ENCODE peak calls at places on chromosomes 7 and 10, in seven cellular contexts. Y is non-pigmented ciliary epithelial cell; E is adrenal gland; A is cardiac fibroblast; H is central memory CD4-positive, alpha-beta T cell; S is NCI-H1092 treated with DMSO at 0.1 percent for 48 hours; W is transverse colon. T is an unnamed sample.

GRCh38 chr10:88131561-88132139 is 268.2 kb downstream of the PTEN start:
- DNase-seq in Y (no peak), E (peak; percentile 82), A (no peak), H (no peak), S (no peak), W (no peak), T (peak; percentile 59)

GRCh38 chr7:23020742-23021401 is 6.9 kb upstream of the HYCC1 start:
- DNase-seq in Y (peak; percentile 53), E (no peak), A (peak; percentile 89), H (peak; percentile 38), S (no peak), W (no peak), T (peak; percentile 55)

GRCh38 chr10:35691522-35692236 is 49.6 kb upstream of the FZD8 start:
- DNase-seq in Y (no peak), E (no peak), A (no peak), H (no peak), S (no peak), W (no peak), T (no peak)

GRCh38 chr7:5237286-5237685 is 45.5 kb upstream of the SLC29A4 start:
- DNase-seq in Y (no peak), E (peak; percentile 67), A (peak; percentile 75), H (no peak), S (no peak), W (peak; percentile 49), T (no peak)

GRCh38 chr7:16803881-16804673 is 722 bp downstream of the AGR2 start:
- DNase-seq in Y (no peak), E (no peak), A (no peak), H (no peak), S (no peak), W (peak; percentile 21), T (no peak)

GRCh38 chr10:60863796-60864195 is 80.2 kb downstream of the RHOBTB1 start:
- DNase-seq in Y (no peak), E (no peak), A (no peak), H (no peak), S (no peak), W (no peak), T (no peak)

GRCh38 chr7:130409067-130409721 is 28.9 kb downstream of the CPA1 start:
- DNase-seq in Y (no peak), E (no peak), A (peak; percentile 63), H (no peak), S (peak; percentile 88), W (no peak), T (no peak)

GRCh38 chr7:155231241-155231800 is 66.4 kb upstream of the INSIG1 start:
- DNase-seq in Y (no peak), E (no peak), A (no peak), H (no peak), S (no peak), W (no peak), T (no peak)

GRCh38 chr10:95644935-95645334 is 11.6 kb downstream of the ALDH18A1 start:
- DNase-seq in Y (no peak), E (no peak), A (no peak), H (no peak), S (no peak), W (no peak), T (no peak)

GRCh38 chr7:23226841-23227450 is 19.6 kb upstream of the GPNMB start:
- DNase-seq in Y (no peak), E (no peak), A (no peak), H (no peak), S (no peak), W (no peak), T (no peak)

GRCh38 chr10:104309980-104310978 is 28.0 kb downstream of the ITPRIP start:
- DNase-seq in Y (no peak), E (peak; percentile 89), A (peak; percentile 85), H (no peak), S (no peak), W (no peak), T (no peak)

GRCh38 chr7:158113321-158114025 is 474.1 kb downstream of the PTPRN2 start:
- DNase-seq in Y (no peak), E (no peak), A (no peak), H (no peak), S (no peak), W (no peak), T (no peak)

GRCh38 chr7:105673367-105674188 is 92.3 kb upstream of the EFCAB10 start:
- DNase-seq in Y (no peak), E (peak; percentile 86), A (no peak), H (no peak), S (peak; percentile 97), W (peak; percentile 33), T (no peak)

GRCh38 chr7:114823290-114823689 is 98.6 kb upstream of the MDFIC start:
- DNase-seq in Y (no peak), E (no peak), A (peak; percentile 49), H (no peak), S (no peak), W (no peak), T (no peak)

GRCh38 chr10:78336402-78336791 is 302.7 kb downstream of the RPS24 start:
- DNase-seq in Y (peak; percentile 55), E (no peak), A (peak; percentile 71), H (no peak), S (no peak), W (no peak), T (peak; percentile 68)

GRCh38 chr10:113301342-113301984 is 251.4 kb upstream of the HABP2 start:
- DNase-seq in Y (no peak), E (no peak), A (no peak), H (no peak), S (no peak), W (no peak), T (no peak)

GRCh38 chr10:21926949-21927348 is 76.6 kb downstream of the DNAJC1 start:
- DNase-seq in Y (peak; percentile 96), E (no peak), A (peak; percentile 96), H (no peak), S (no peak), W (no peak), T (peak; percentile 97)

GRCh38 chr7:120979765-120980499 is 8.6 kb upstream of the CPED1 start:
- DNase-seq in Y (no peak), E (no peak), A (no peak), H (no peak), S (no peak), W (no peak), T (no peak)

GRCh38 chr10:21172774-21173432 is 275.8 kb upstream of the NEBL start:
- DNase-seq in Y (no peak), E (no peak), A (peak; percentile 24), H (no peak), S (no peak), W (peak; percentile 17), T (no peak)

GRCh38 chr7:40873248-40873647 is 738.4 kb downstream of the SUGCT start:
- DNase-seq in Y (no peak), E (no peak), A (no peak), H (no peak), S (no peak), W (no peak), T (no peak)

GRCh38 chr7:158959954-158960353 is 103.6 kb downstream of the DYNC2I1 start:
- DNase-seq in Y (no peak), E (no peak), A (no peak), H (no peak), S (no peak), W (no peak), T (no peak)

GRCh38 chr10:109450702-109451101 is 472.6 kb downstream of the XPNPEP1 start:
- DNase-seq in Y (no peak), E (no peak), A (no peak), H (no peak), S (no peak), W (no peak), T (no peak)

GRCh38 chr10:49512121-49512809 is 26.7 kb downstream of the ERCC6 start:
- DNase-seq in Y (no peak), E (no peak), A (peak; percentile 62), H (peak; percentile 34), S (peak; percentile 39), W (no peak), T (no peak)

GRCh38 chr10:22473459-22473858 is 128.2 kb downstream of the SPAG6 start:
- DNase-seq in Y (no peak), E (no peak), A (no peak), H (no peak), S (no peak), W (no peak), T (no peak)

GRCh38 chr7:15015545-15016314 is 113.2 kb upstream of the DGKB start:
- DNase-seq in Y (peak; percentile 15), E (peak; percentile 42), A (peak; percentile 84), H (peak; percentile 10), S (peak; percentile 96), W (no peak), T (peak; percentile 76)

GRCh38 chr7:38561166-38561565 is 70.0 kb downstream of the AMPH start:
- DNase-seq in Y (no peak), E (no peak), A (no peak), H (no peak), S (no peak), W (no peak), T (no peak)

GRCh38 chr10:8830064-8830463 is 775.6 kb downstream of the GATA3 start:
- DNase-seq in Y (no peak), E (no peak), A (no peak), H (no peak), S (no peak), W (no peak), T (no peak)

GRCh38 chr7:83640240-83640639 is 8.7 kb downstream of the SEMA3E start:
- DNase-seq in Y (no peak), E (no peak), A (no peak), H (no peak), S (no peak), W (no peak), T (no peak)

GRCh38 chr10:114507449-114507848 is 103.1 kb upstream of the AFAP1L2 start:
- DNase-seq in Y (no peak), E (peak; percentile 51), A (no peak), H (no peak), S (no peak), W (peak; percentile 93), T (no peak)

GRCh38 chr10:34580643-34581042 is 234.5 kb downstream of the PARD3 start:
- DNase-seq in Y (peak; percentile 37), E (no peak), A (peak; percentile 62), H (no peak), S (no peak), W (no peak), T (peak; percentile 35)

GRCh38 chr10:124998624-124999291 is 56.8 kb downstream of the ZRANB1 start:
- DNase-seq in Y (no peak), E (peak; percentile 26), A (no peak), H (no peak), S (no peak), W (peak; percentile 6), T (no peak)